ENCODE peak calls at places on chromosomes 12 and 14, in seven cellular contexts. Y is NCI-H2081, E is AG04450, Q is dorsolateral prefrontal cortex, N is astrocyte of the spinal cord, V is pons, X is left ventricle myocardium inferior. D is an unnamed sample.

GRCh38 chr12:3313066-3313465 is 177.9 kb upstream of the PRMT8 start:
- DNase-seq in E (peak; percentile 57), X (no peak), Q (no peak), V (no peak), N (peak; percentile 60), Y (no peak), D (no peak)

GRCh38 chr14:68815288-68816182 is 22.7 kb upstream of the ZFP36L1 start:
- DNase-seq in Y (no peak), V (peak; percentile 9), E (no peak), N (no peak), X (no peak), Q (no peak), D (no peak)

GRCh38 chr14:90273532-90273931 is 17.2 kb downstream of the PSMC1 start:
- DNase-seq in Y (no peak), V (no peak), N (no peak), E (no peak), Q (no peak), X (no peak), D (no peak)

GRCh38 chr12:68609955-68610434 is 704 bp upstream of the RAP1B start:
- DNase-seq in N (no peak), Q (no peak), E (no peak), V (no peak), Y (no peak), X (no peak), D (no peak)

GRCh38 chr14:60090864-60091519 is 731 bp upstream of the PCNX4 start:
- DNase-seq in Y (peak; percentile 37), N (peak; percentile 82), Q (peak; percentile 32), E (no peak), X (peak; percentile 33), V (peak; percentile 71), D (peak; percentile 46)

GRCh38 chr12:96441811-96442210 is 41.6 kb upstream of the CDK17 start:
- DNase-seq in Q (no peak), X (no peak), N (no peak), E (no peak), V (no peak), Y (no peak), D (no peak)

GRCh38 chr14:24064856-24065255 is 6.5 kb upstream of the CPNE6 start:
- DNase-seq in Q (no peak), X (no peak), N (no peak), E (no peak), Y (no peak), V (no peak), D (no peak)

GRCh38 chr14:102645746-102646440 is 53.4 kb downstream of the RCOR1 start:
- DNase-seq in X (no peak), Y (no peak), N (no peak), V (no peak), E (no peak), Q (no peak), D (no peak)

GRCh38 chr14:53327716-53328115 is 174.6 kb upstream of the DDHD1 start:
- DNase-seq in Q (no peak), V (no peak), Y (no peak), N (peak; percentile 67), E (no peak), X (no peak), D (no peak)

GRCh38 chr12:54562720-54563356 is 13.4 kb downstream of the PDE1B start:
- DNase-seq in Y (no peak), V (no peak), N (no peak), E (no peak), X (no peak), Q (no peak), D (no peak)

GRCh38 chr12:110858848-110859247 is 12.1 kb downstream of the CCDC63 start:
- DNase-seq in E (no peak), Q (no peak), V (no peak), N (no peak), Y (no peak), X (no peak), D (no peak)

GRCh38 chr12:86671001-86671400 is 414.8 kb upstream of the MGAT4C start:
- DNase-seq in N (no peak), Q (no peak), X (no peak), E (no peak), V (no peak), Y (no peak), D (no peak)

GRCh38 chr14:105982664-105983063 is 456.3 kb downstream of the TMEM121 start:
- DNase-seq in V (no peak), N (no peak), X (no peak), E (no peak), Q (no peak), Y (no peak), D (no peak)

D was measured in NCI-H1694.